ENCODE peak calls at places on chromosomes 1 and 21, in four cellular contexts. One of them, this sample, is unnamed.

GRCh38 chr1:174074757-174075156 is 52.6 kb upstream of the RC3H1 start:
- DNase-seq in activated T-cell treated with anti-CD3 and anti-CD28 coated beads for 1 hour: no peak
- DNase-seq in HS-27A: no peak
- DNase-seq in fibroblast of pulmonary artery: peak; percentile 59
- DNase-seq in this sample: no peak

GRCh38 chr1:27527223-27527856 is 37.4 kb upstream of the WASF2 start:
- DNase-seq in activated T-cell treated with anti-CD3 and anti-CD28 coated beads for 1 hour: peak; percentile 27
- DNase-seq in HS-27A: no peak
- DNase-seq in fibroblast of pulmonary artery: no peak
- DNase-seq in this sample: no peak

GRCh38 chr1:229058111-229058551 is 212.8 kb upstream of the RAB4A start:
- DNase-seq in activated T-cell treated with anti-CD3 and anti-CD28 coated beads for 1 hour: peak; percentile 12
- DNase-seq in HS-27A: no peak
- DNase-seq in fibroblast of pulmonary artery: no peak
- DNase-seq in this sample: no peak

GRCh38 chr21:46425566-46425965 is 33.1 kb upstream of the DIP2A start:
- DNase-seq in activated T-cell treated with anti-CD3 and anti-CD28 coated beads for 1 hour: peak; percentile 26
- DNase-seq in HS-27A: no peak
- DNase-seq in fibroblast of pulmonary artery: no peak
- DNase-seq in this sample: no peak

GRCh38 chr1:161872506-161872905 is 106.4 kb downstream of the ATF6 start:
- DNase-seq in activated T-cell treated with anti-CD3 and anti-CD28 coated beads for 1 hour: no peak
- DNase-seq in HS-27A: no peak
- DNase-seq in fibroblast of pulmonary artery: no peak
- DNase-seq in this sample: no peak

GRCh38 chr1:10986525-10986890 is 25.9 kb upstream of the TARDBP start:
- DNase-seq in activated T-cell treated with anti-CD3 and anti-CD28 coated beads for 1 hour: no peak
- DNase-seq in HS-27A: no peak
- DNase-seq in fibroblast of pulmonary artery: no peak
- DNase-seq in this sample: no peak

GRCh38 chr1:226108935-226109828 is 46.7 kb downstream of the H3-3A start:
- DNase-seq in activated T-cell treated with anti-CD3 and anti-CD28 coated beads for 1 hour: no peak
- DNase-seq in HS-27A: no peak
- DNase-seq in fibroblast of pulmonary artery: peak; percentile 81
- DNase-seq in this sample: no peak

GRCh38 chr1:26278835-26279597 is 870 bp upstream of the SH3BGRL3 start:
- DNase-seq in activated T-cell treated with anti-CD3 and anti-CD28 coated beads for 1 hour: no peak
- DNase-seq in HS-27A: peak; percentile 56
- DNase-seq in fibroblast of pulmonary artery: peak; percentile 40
- DNase-seq in this sample: no peak

GRCh38 chr1:113493533-113493932 is 103.2 kb downstream of the MAGI3 start:
- DNase-seq in activated T-cell treated with anti-CD3 and anti-CD28 coated beads for 1 hour: no peak
- DNase-seq in HS-27A: no peak
- DNase-seq in fibroblast of pulmonary artery: no peak
- DNase-seq in this sample: no peak

GRCh38 chr21:16815228-16815627 is 697.6 kb upstream of the CXADR start:
- DNase-seq in activated T-cell treated with anti-CD3 and anti-CD28 coated beads for 1 hour: no peak
- DNase-seq in HS-27A: no peak
- DNase-seq in fibroblast of pulmonary artery: no peak
- DNase-seq in this sample: no peak

GRCh38 chr1:84907095-84907827 is 14.3 kb upstream of the LPAR3 start:
- DNase-seq in activated T-cell treated with anti-CD3 and anti-CD28 coated beads for 1 hour: no peak
- DNase-seq in HS-27A: no peak
- DNase-seq in fibroblast of pulmonary artery: peak; percentile 50
- DNase-seq in this sample: no peak

GRCh38 chr1:37244083-37244480 is 209.8 kb upstream of the GRIK3 start:
- DNase-seq in activated T-cell treated with anti-CD3 and anti-CD28 coated beads for 1 hour: no peak
- DNase-seq in HS-27A: no peak
- DNase-seq in fibroblast of pulmonary artery: no peak
- DNase-seq in this sample: no peak